ENCODE peak calls at places on chromosome 15, in four cellular contexts. G, I, Y and B are unnamed samples.

GRCh38 chr15:44149224-44149623 is 45.8 kb downstream of the FRMD5 start:
- DNase-seq in G (no peak), I (no peak), Y (no peak), B (no peak)

GRCh38 chr15:28094732-28095521 is 4.2 kb downstream of the OCA2 start:
- DNase-seq in G (no peak), I (no peak), Y (no peak), B (no peak)

GRCh38 chr15:88419830-88420229 is 47.4 kb downstream of the MRPL46 start:
- DNase-seq in G (no peak), I (no peak), Y (no peak), B (no peak)

GRCh38 chr15:90624278-90624930 is 92.7 kb upstream of the BLM start:
- DNase-seq in G (no peak), I (no peak), Y (no peak), B (no peak)

GRCh38 chr15:101675796-101676582 is 23.8 kb upstream of the TM2D3 start:
- DNase-seq in G (no peak), I (no peak), Y (no peak), B (no peak)

GRCh38 chr15:69160976-69161877 is 792 bp downstream of the GLCE start:
- DNase-seq in G (peak; percentile 21), I (peak; percentile 37), Y (peak; percentile 30), B (no peak)

GRCh38 chr15:74337607-74338211 is 29.7 kb downstream of the CYP11A1 start:
- DNase-seq in G (no peak), I (no peak), Y (no peak), B (no peak)

GRCh38 chr15:36422631-36423030 is 156.8 kb upstream of the CDIN1 start:
- DNase-seq in G (no peak), I (no peak), Y (peak; percentile 2), B (no peak)

GRCh38 chr15:70236306-70237103 is 138.8 kb upstream of the TLE3 start:
- DNase-seq in G (no peak), I (no peak), Y (no peak), B (no peak)

GRCh38 chr15:76386178-76386577 is 49.6 kb downstream of the ISL2 start:
- DNase-seq in G (no peak), I (no peak), Y (no peak), B (no peak)

GRCh38 chr15:54519577-54519976 is 541.3 kb downstream of the UNC13C start:
- DNase-seq in G (no peak), I (no peak), Y (no peak), B (peak; percentile 52)

GRCh38 chr15:94701281-94701985 is 470.1 kb downstream of the MCTP2 start:
- DNase-seq in G (no peak), I (no peak), Y (no peak), B (no peak)

GRCh38 chr15:34514251-34514760 is 69.1 kb downstream of the GOLGA8B start:
- DNase-seq in G (peak; percentile 84), I (peak; percentile 13), Y (no peak), B (no peak)

GRCh38 chr15:75161106-75161505 is 40.6 kb upstream of the C15orf39 start:
- DNase-seq in G (no peak), I (no peak), Y (no peak), B (no peak)

GRCh38 chr15:68646751-68647150 is 68.0 kb downstream of the CORO2B start:
- DNase-seq in G (no peak), I (no peak), Y (no peak), B (no peak)

GRCh38 chr15:64324513-64324912 is 31.5 kb downstream of the CSNK1G1 start:
- DNase-seq in G (no peak), I (no peak), Y (no peak), B (no peak)

GRCh38 chr15:77507151-77507847 is 86.6 kb downstream of the HMG20A start:
- DNase-seq in G (no peak), I (no peak), Y (no peak), B (no peak)

GRCh38 chr15:62983956-62984355 is 58.6 kb upstream of the TPM1 start:
- DNase-seq in G (no peak), I (no peak), Y (no peak), B (no peak)

GRCh38 chr15:38517312-38517711 is 47.3 kb downstream of the RASGRP1 start:
- DNase-seq in G (no peak), I (no peak), Y (no peak), B (no peak)

GRCh38 chr15:25170113-25170731 is 215.4 kb downstream of the SNRPN start:
- DNase-seq in G (no peak), I (no peak), Y (no peak), B (no peak)

GRCh38 chr15:38076806-38077205 is 142.4 kb downstream of the TMCO5A start:
- DNase-seq in G (no peak), I (no peak), Y (no peak), B (no peak)

GRCh38 chr15:88894348-88894818 is 961 bp downstream of the HAPLN3 start:
- DNase-seq in G (peak; percentile 76), I (peak; percentile 87), Y (peak; percentile 49), B (no peak)

GRCh38 chr15:83292317-83292716 is 7.9 kb upstream of the BNC1 start:
- DNase-seq in G (no peak), I (no peak), Y (no peak), B (no peak)

GRCh38 chr15:41774873-41775417 is 661 bp downstream of the MAPKBP1 start:
- DNase-seq in G (no peak), I (no peak), Y (no peak), B (no peak)

GRCh38 chr15:76987276-76987675 is 7.7 kb upstream of the PSTPIP1 start:
- DNase-seq in G (no peak), I (no peak), Y (no peak), B (no peak)

GRCh38 chr15:87528873-87529272 is 727.7 kb downstream of the NTRK3 start:
- DNase-seq in G (no peak), I (no peak), Y (no peak), B (no peak)

GRCh38 chr15:84648539-84648938 is 5.5 kb downstream of the WDR73 start:
- DNase-seq in G (no peak), I (no peak), Y (no peak), B (no peak)

GRCh38 chr15:101497017-101497416 is 7.5 kb upstream of the PCSK6 start:
- DNase-seq in G (no peak), I (no peak), Y (no peak), B (no peak)

DNA sequence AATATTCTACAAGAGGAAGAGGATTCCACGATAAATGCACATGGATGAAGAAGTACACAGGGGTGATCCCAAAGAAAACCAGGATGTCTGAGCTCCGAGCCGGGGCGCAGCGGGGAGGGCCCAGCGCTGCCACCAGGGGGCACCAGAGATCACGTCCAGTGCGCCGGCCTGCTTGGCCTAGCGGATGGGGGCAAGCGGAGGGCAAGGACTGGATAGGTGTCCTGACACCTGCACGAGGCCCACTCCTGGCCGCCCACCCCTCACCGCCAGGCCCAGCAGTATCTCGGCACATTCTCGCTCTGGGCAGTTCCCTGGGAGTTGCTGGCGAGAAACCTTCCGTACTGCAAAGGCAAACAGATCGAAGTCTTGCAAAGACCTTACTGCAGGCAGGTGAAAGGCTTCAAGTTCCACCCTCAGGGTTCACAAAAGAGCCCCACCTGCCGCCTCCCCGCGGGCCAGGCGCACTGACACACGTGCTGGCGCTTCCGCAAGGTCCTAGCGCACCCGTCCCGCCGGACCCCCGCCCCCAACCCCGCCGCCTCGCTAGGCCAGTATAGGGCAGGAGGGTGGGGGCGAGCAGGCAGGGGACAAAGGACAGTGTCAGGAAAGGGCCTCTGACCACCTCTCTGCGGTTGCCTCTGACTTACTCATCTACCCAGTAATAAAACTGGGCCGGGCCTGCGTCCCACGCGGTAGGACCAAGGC is 3.3 kb downstream of the ANKRD63 start:
- DNase-seq in G (peak; percentile 79), I (peak; percentile 61), Y (peak; percentile 29), B (no peak)
- TF ChIP-seq TARDBP in G (no peak), I (no peak), Y (no peak), B (no peak)

GRCh38 chr15:51576911-51577500 is 45.6 kb downstream of the DMXL2 start:
- DNase-seq in G (no peak), I (peak; percentile 4), Y (no peak), B (no peak)
- TF ChIP-seq TARDBP in G (no peak), I (no peak), Y (no peak), B (no peak)

GRCh38 chr15:51721199-51721960 is 16.1 kb downstream of the LYSMD2 start:
- DNase-seq in G (no peak), I (no peak), Y (no peak), B (no peak)

GRCh38 chr15:51724673-51725072 is 12.8 kb downstream of the LYSMD2 start:
- DNase-seq in G (no peak), I (no peak), Y (no peak), B (no peak)

GRCh38 chr15:51724199-51724598 is 13.3 kb downstream of the LYSMD2 start:
- DNase-seq in G (no peak), I (no peak), Y (no peak), B (no peak)

GRCh38 chr15:51727141-51727897 is 10.1 kb downstream of the LYSMD2 start:
- DNase-seq in G (no peak), I (no peak), Y (peak; percentile 11), B (no peak)

DNA sequence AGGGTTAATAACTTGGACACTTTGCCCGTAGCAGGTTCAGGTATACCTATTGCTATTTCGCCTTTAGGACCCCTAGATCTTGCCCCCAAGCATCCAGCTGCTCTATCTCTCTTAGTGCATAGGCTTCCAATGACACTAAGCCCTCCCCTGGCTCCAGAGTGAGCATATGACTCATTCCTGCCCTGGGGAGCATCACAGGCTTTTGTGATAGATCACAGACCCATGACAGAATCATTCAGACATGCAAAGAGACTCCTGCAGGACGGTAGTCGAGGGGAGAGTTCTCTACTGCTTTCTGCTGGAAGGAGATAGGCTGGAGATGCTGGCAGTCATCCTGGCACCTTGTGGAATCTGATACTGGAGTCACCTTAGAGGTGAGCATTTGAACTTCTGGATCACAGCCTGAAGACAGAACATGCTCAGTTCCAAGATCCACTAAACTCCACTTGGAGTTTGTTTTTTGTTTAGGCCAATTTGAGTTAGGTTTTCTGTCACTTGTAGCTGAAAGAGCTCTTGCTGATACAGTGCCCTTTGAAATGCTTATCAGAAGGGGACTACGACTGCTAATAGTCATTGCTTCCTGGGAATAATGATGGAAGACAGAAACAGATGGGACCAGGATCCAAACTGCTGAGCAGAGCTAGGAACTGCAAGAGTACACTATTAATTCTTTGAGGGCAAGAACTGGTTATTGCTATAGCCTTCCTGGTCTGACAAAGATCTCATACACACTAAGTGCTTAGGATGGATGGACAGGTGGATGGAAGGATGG is 11.0 kb downstream of the LYSMD2 start:
- DNase-seq in G (peak; percentile 74), I (peak; percentile 16), Y (peak; percentile 10), B (no peak)
- TF ChIP-seq TARDBP in G (no peak), I (no peak), Y (no peak), B (no peak)

DNA sequence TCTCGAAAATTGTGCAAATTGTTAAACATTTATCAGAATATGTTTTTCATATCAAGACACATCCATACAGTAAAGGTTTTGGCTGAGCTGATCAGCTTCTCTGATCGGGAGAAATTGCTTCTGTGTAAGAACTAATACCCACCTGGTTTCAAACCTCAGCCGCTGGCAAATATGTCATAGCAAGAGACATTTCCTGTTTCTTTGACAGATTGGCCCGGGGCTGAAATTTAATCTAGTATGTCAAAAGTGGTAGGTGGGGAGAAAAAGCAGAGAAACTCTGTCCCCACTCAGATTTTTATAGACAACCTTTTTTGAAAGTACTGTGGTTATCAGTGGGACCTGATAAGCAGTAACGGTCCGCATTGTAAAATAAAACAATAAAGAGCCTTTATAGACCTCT is 88.8 kb upstream of the SLC24A5 start:
- DNase-seq in G (no peak), I (no peak), Y (no peak), B (no peak)
- TF ChIP-seq TARDBP in G (no peak), I (no peak), Y (no peak), B (no peak)

GRCh38 chr15:58923284-58923683 is 10.2 kb downstream of the SLTM start:
- DNase-seq in G (no peak), I (no peak), Y (no peak), B (no peak)
- TF ChIP-seq TARDBP in G (no peak), I (no peak), Y (no peak), B (no peak)